ENCODE peak calls at places on chromosome 19, in seven cellular contexts. R is progenitor cell of endocrine pancreas; H is CD4-positive, alpha-beta T cell; O is astrocyte; C is HCT116; D is HL-60; X is A549. G is an unnamed sample.

GRCh38 chr19:34480971-34481821 is at the start of gene WTIP:
- DNase-seq in R (peak; percentile 87), H (no peak), O (peak; percentile 89), C (peak; percentile 18), D (no peak), X (peak; percentile 92), G (peak; percentile 93)

GRCh38 chr19:35124098-35125060 is 8.8 kb downstream of the FXYD3 start:
- DNase-seq in R (no peak), H (peak; percentile 87), O (peak; percentile 71), C (peak; percentile 70), D (peak; percentile 39), X (peak; percentile 95), G (peak; percentile 93)

GRCh38 chr19:18685597-18686164 is 2.2 kb downstream of the CRTC1 start:
- DNase-seq in R (no peak), H (no peak), O (no peak), C (no peak), D (no peak), X (no peak), G (no peak)

GRCh38 chr19:18453269-18454024 is 15.5 kb upstream of the ISYNA1 start:
- DNase-seq in R (no peak), H (no peak), O (no peak), C (no peak), D (no peak), X (peak; percentile 44), G (no peak)

GRCh38 chr19:53045536-53045935 is 996 bp downstream of the ERVV-2 start:
- DNase-seq in R (no peak), H (no peak), O (no peak), C (no peak), D (no peak), X (no peak), G (no peak)

GRCh38 chr19:56112313-56112709 is 8.8 kb downstream of the ZNF787 start:
- DNase-seq in R (no peak), H (no peak), O (no peak), C (no peak), D (no peak), X (no peak), G (no peak)

GRCh38 chr19:47109541-47110375 is 3.8 kb downstream of the ZC3H4 start:
- DNase-seq in R (no peak), H (peak; percentile 32), O (peak; percentile 42), C (no peak), D (peak; percentile 85), X (peak; percentile 60), G (no peak)

GRCh38 chr19:11091343-11092153 is 2.3 kb downstream of the LDLR start:
- DNase-seq in R (no peak), H (peak; percentile 39), O (peak; percentile 98), C (peak; percentile 83), D (peak; percentile 68), X (peak; percentile 82), G (peak; percentile 73)

GRCh38 chr19:57560049-57560491 is 407 bp upstream of the ZNF550 start:
- DNase-seq in R (no peak), H (no peak), O (peak; percentile 60), C (no peak), D (no peak), X (no peak), G (no peak)

GRCh38 chr19:12137541-12137940 is 2.6 kb downstream of the ZNF20 start:
- DNase-seq in R (no peak), H (peak; percentile 39), O (no peak), C (no peak), D (no peak), X (no peak), G (no peak)

GRCh38 chr19:44943801-44944249 is 1.8 kb downstream of the APOC4 start:
- DNase-seq in R (no peak), H (no peak), O (no peak), C (no peak), D (peak; percentile 85), X (no peak), G (no peak)

GRCh38 chr19:4103073-4103418 is 20.9 kb downstream of the MAP2K2 start:
- DNase-seq in R (no peak), H (no peak), O (no peak), C (no peak), D (no peak), X (no peak), G (no peak)

GRCh38 chr19:13890136-13890535 is 13.2 kb downstream of the NANOS3 start:
- DNase-seq in R (no peak), H (no peak), O (no peak), C (no peak), D (no peak), X (no peak), G (no peak)

GRCh38 chr19:35206379-35206778 is 22.2 kb downstream of the FAM187B start:
- DNase-seq in R (no peak), H (peak; percentile 59), O (no peak), C (no peak), D (no peak), X (no peak), G (no peak)

GRCh38 chr19:47608908-47609879 is at the start of gene BICRA:
- DNase-seq in R (peak; percentile 77), H (peak; percentile 84), O (peak; percentile 38), C (no peak), D (peak; percentile 74), X (peak; percentile 86), G (peak; percentile 93)

GRCh38 chr19:12802267-12803106 is 618 bp downstream of the THSD8 start:
- DNase-seq in R (no peak), H (no peak), O (no peak), C (no peak), D (no peak), X (no peak), G (no peak)

GRCh38 chr19:4284176-4284958 is 5.3 kb downstream of the SHD start:
- DNase-seq in R (no peak), H (no peak), O (no peak), C (peak; percentile 77), D (no peak), X (peak; percentile 84), G (peak; percentile 94)

GRCh38 chr19:9914315-9915207 is 21.8 kb downstream of the OLFM2 start:
- DNase-seq in R (peak; percentile 73), H (peak; percentile 78), O (peak; percentile 53), C (peak; percentile 53), D (peak; percentile 79), X (peak; percentile 84), G (peak; percentile 74)

GRCh38 chr19:42176649-42176989 is 40.9 kb downstream of the DEDD2 start:
- DNase-seq in R (no peak), H (no peak), O (peak; percentile 8), C (no peak), D (no peak), X (no peak), G (no peak)

GRCh38 chr19:1942934-1943555 is 2.1 kb downstream of the CSNK1G2 start:
- DNase-seq in R (no peak), H (no peak), O (no peak), C (no peak), D (peak; percentile 54), X (no peak), G (no peak)

GRCh38 chr19:6425732-6426686 is 1.4 kb upstream of the KHSRP start:
- DNase-seq in R (no peak), H (no peak), O (no peak), C (peak; percentile 24), D (peak; percentile 47), X (no peak), G (peak; percentile 53)
- TF ChIP-seq CTCF in R (no peak), H (no peak), O (no peak), C (peak; percentile 55), D (peak; percentile 1), X (no peak), G (peak; percentile 26)

DNA sequence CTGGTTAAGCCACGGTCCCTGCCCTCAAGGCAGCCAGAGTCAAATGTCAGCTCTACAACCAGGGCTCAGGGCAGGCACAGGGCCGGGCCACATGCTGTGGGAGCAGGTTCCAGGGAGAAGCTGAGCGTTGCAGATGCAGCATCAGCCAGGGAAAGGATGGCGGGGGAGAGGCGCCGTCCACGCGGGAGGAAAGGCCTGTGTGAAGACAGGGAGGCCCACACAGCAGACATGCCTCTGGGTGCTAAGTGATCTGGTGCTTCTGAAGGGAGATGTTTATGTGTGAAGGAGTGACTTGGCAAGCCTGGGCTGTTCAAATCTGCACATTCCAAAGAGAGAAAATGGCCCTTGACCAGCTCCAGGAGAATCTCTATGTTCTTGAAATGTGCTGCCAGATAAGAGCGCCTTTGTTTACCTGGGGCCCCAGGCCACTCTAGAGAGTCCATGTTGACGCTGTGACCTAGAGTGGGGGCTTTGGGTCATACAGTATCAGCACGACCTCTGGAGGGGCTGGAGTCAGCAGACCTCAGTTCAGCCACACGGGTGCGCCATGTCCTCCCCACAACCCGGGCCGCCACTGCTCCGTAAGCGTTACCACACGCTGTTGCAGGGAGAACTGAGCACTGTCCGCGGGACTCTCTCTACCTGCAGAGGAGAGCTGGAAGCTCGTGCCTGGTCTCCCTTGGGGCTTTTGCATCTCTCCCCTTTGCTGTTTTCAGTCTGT is 15.9 kb upstream of the ATF5 start:
- DNase-seq in R (no peak), H (no peak), O (no peak), C (no peak), D (no peak), X (no peak), G (peak; percentile 75)
- TF ChIP-seq CTCF in R (peak; percentile 50), H (no peak), O (no peak), C (peak; percentile 7), D (no peak), X (peak; percentile 12), G (no peak)

DNA sequence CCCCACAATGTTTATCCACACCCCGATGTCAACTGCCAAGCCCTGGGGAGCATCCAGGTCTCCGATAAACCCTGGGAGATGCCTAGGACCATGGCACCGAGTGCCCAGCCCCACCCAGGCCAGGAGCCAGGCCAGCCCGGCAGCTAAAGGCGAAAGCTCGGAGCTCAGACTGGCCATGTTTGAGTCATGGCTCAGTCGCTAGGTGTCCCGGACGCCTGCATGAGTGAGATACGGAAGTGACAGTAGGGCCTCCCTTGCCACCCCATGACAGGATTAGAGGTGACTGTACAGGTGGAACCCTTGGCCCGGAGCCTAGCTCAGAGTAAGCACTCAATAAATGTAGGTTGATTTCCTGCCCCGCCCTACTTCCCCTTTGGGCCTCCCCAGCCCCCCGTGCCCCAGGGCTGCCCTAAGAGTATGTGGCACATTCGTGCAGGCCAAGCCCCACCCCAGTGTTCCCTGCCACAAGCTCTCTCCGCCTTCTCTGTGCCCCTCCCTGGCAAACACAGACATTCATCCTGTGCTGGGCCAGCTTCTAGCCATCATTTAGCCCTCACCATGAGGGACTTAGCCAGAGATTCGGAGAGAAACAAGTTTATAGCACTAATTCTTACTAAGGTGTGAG is 5.8 kb upstream of the TPM4 start:
- DNase-seq in R (no peak), H (peak; percentile 90), O (no peak), C (peak; percentile 86), D (peak; percentile 82), X (peak; percentile 84), G (no peak)
- TF ChIP-seq CTCF in R (no peak), H (peak; percentile 37), O (no peak), C (no peak), D (no peak), X (no peak), G (no peak)

GRCh38 chr19:16899566-16900075 is 10.8 kb downstream of the F2RL3 start:
- DNase-seq in R (no peak), H (no peak), O (no peak), C (peak; percentile 35), D (peak; percentile 59), X (peak; percentile 58), G (no peak)
- TF ChIP-seq CTCF in R (peak; percentile 57), H (no peak), O (peak; percentile 37), C (peak; percentile 76), D (peak; percentile 29), X (peak; percentile 43), G (peak; percentile 50)

DNA sequence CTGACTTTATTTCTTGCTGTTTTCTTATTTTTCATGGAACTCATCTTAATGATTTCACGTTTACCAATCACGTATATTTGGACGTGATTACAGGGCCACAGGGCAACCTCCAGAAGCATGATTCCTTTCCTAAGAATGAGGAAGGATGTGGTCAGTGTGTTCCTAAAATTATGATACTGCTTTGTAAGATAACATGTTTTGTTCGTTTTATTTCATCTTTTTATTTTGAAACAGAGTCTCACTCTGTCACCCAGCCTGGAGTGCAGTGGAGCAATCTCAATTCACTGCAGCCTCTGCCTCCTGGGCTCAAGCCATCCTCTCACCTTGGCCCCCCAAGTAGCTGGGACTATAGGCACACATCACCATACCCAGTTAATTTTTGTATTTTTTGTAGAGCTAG is 24.8 kb upstream of the LAIR1 start:
- DNase-seq in R (no peak), H (no peak), O (no peak), C (no peak), D (peak; percentile 68), X (no peak), G (no peak)
- TF ChIP-seq CTCF in R (no peak), H (no peak), O (no peak), C (no peak), D (no peak), X (no peak), G (no peak)